ENCODE peak calls at places on chromosomes 12 and 14, in four cellular contexts. X is ovary, D is GM12891, H is H1. P is an unnamed sample.
A peak's percentile ranks its signal among the peaks of the same experiment; 100 is the strongest.

GRCh38 chr12:90061834-90062233 is 353.2 kb upstream of the ATP2B1 start:
- DNase-seq in D (no peak), H (no peak), X (no peak), P (no peak)

GRCh38 chr14:39768579-39768978 is 336.3 kb upstream of the FBXO33 start:
- DNase-seq in D (no peak), H (no peak), X (no peak), P (peak; percentile 17)

GRCh38 chr12:132400011-132400641 is 70.7 kb upstream of the GALNT9 start:
- DNase-seq in H (no peak), X (no peak), D (no peak), P (no peak)

GRCh38 chr12:88122666-88123065 is 19.2 kb downstream of the CEP290 start:
- DNase-seq in H (no peak), X (no peak), D (no peak), P (no peak)

GRCh38 chr12:22821985-22822384 is 197.0 kb downstream of the ETNK1 start:
- DNase-seq in D (no peak), X (no peak), H (no peak), P (no peak)

GRCh38 chr12:104669851-104670337 is 213.1 kb downstream of the CHST11 start:
- DNase-seq in D (peak; percentile 29), H (no peak), X (peak; percentile 61), P (peak; percentile 53)

GRCh38 chr12:24527102-24527501 is 421.8 kb downstream of the BCAT1 start:
- DNase-seq in D (no peak), X (no peak), H (no peak), P (no peak)

GRCh38 chr12:88309546-88309945 is 167.4 kb downstream of the TMTC3 start:
- DNase-seq in H (no peak), D (no peak), X (no peak), P (no peak)

GRCh38 chr14:103408491-103409155 is 23.4 kb downstream of the MARK3 start:
- DNase-seq in D (no peak), X (peak; percentile 69), H (no peak), P (no peak)

GRCh38 chr14:105271224-105271890 is 23.0 kb downstream of the BTBD6 start:
- DNase-seq in D (no peak), X (no peak), H (no peak), P (no peak)

GRCh38 chr12:13208533-13209278 is 12.2 kb downstream of the EMP1 start:
- DNase-seq in X (no peak), H (peak; percentile 54), D (no peak), P (no peak)

GRCh38 chr12:24741216-24741615 is 207.7 kb downstream of the BCAT1 start:
- DNase-seq in X (no peak), D (no peak), H (no peak), P (peak; percentile 73)

GRCh38 chr14:73789996-73790581 is 61.5 kb upstream of the PTGR2 start:
- DNase-seq in X (peak; percentile 79), H (no peak), D (no peak), P (no peak)

GRCh38 chr12:89544730-89545184 is 18.9 kb upstream of the POC1B start:
- DNase-seq in X (peak; percentile 13), H (no peak), D (no peak), P (no peak)

GRCh38 chr14:51525705-51526104 is 126.0 kb upstream of the FRMD6 start:
- DNase-seq in H (no peak), D (no peak), X (no peak), P (no peak)

GRCh38 chr14:98704441-98704840 is 567.6 kb downstream of the BCL11B start:
- DNase-seq in X (no peak), D (no peak), H (no peak), P (no peak)

GRCh38 chr14:91394105-91395081 is 23.2 kb downstream of the CCDC88C start:
- DNase-seq in X (no peak), D (no peak), H (no peak), P (no peak)

GRCh38 chr12:43069768-43070221 is 480.2 kb upstream of the PRICKLE1 start:
- DNase-seq in H (no peak), D (no peak), X (peak; percentile 15), P (peak; percentile 3)

GRCh38 chr12:113231275-113232231 is 10.3 kb downstream of the TPCN1 start:
- DNase-seq in H (no peak), X (no peak), D (no peak), P (no peak)

GRCh38 chr14:30257946-30258661 is 300.9 kb upstream of the G2E3 start:
- DNase-seq in H (no peak), D (no peak), X (no peak), P (no peak)

GRCh38 chr12:4031703-4032291 is 158.6 kb upstream of the PARP11 start:
- DNase-seq in H (no peak), X (no peak), D (no peak), P (no peak)

GRCh38 chr12:76106631-76107030 is 22.1 kb upstream of the NAP1L1 start:
- DNase-seq in H (no peak), X (no peak), D (no peak), P (no peak)

GRCh38 chr14:90533591-90534021 is 136.8 kb downstream of the CALM1 start:
- DNase-seq in D (no peak), H (no peak), X (no peak), P (no peak)

GRCh38 chr14:54625158-54625557 is 58.2 kb downstream of the SAMD4A start:
- DNase-seq in D (no peak), H (no peak), X (no peak), P (no peak)

GRCh38 chr12:131290255-131290959 is 336.7 kb downstream of the ADGRD1 start:
- DNase-seq in X (no peak), H (peak; percentile 30), D (no peak), P (no peak)

GRCh38 chr12:76879710-76880025 is 849 bp upstream of the CSRP2 start:
- DNase-seq in D (no peak), H (no peak), X (no peak), P (no peak)

GRCh38 chr12:31590730-31591307 is at the start of gene DENND5B:
- DNase-seq in X (peak; percentile 87), H (peak; percentile 78), D (peak; percentile 69), P (no peak)

GRCh38 chr12:12081836-12082497 is 11.2 kb downstream of the BCL2L14 start:
- DNase-seq in H (peak; percentile 52), D (peak; percentile 60), X (no peak), P (peak; percentile 39)

GRCh38 chr12:25801621-25802243 is 156.8 kb upstream of the RASSF8 start:
- DNase-seq in X (no peak), D (no peak), H (no peak), P (no peak)

GRCh38 chr14:22537436-22538310 is 51.4 kb downstream of the DAD1 start:
- DNase-seq in X (no peak), D (no peak), H (no peak), P (no peak)

DNA sequence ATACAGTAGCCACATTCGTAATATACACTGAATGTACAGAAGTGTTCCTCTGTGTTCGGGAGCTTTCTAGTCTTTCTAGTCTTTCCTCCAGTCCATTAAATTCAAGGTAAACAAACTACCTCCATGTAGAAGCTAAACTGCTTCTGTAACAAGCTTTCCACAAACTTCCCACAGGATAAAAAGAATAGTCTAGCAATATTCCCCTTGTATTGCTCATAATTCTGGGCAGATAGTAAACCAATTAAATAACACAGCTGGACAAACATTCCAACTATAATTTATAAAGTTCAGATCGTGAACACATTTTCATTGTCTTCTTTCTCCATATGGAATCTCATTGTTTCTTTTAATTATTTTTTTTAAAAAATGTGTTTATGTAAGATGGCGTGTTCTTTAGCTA is 307.2 kb downstream of the AEBP2 start:
- DNase-seq in H (no peak), X (no peak), D (no peak), P (no peak)
- TF ChIP-seq POLR2A in H (no peak), X (no peak), D (no peak), P (no peak)

DNA sequence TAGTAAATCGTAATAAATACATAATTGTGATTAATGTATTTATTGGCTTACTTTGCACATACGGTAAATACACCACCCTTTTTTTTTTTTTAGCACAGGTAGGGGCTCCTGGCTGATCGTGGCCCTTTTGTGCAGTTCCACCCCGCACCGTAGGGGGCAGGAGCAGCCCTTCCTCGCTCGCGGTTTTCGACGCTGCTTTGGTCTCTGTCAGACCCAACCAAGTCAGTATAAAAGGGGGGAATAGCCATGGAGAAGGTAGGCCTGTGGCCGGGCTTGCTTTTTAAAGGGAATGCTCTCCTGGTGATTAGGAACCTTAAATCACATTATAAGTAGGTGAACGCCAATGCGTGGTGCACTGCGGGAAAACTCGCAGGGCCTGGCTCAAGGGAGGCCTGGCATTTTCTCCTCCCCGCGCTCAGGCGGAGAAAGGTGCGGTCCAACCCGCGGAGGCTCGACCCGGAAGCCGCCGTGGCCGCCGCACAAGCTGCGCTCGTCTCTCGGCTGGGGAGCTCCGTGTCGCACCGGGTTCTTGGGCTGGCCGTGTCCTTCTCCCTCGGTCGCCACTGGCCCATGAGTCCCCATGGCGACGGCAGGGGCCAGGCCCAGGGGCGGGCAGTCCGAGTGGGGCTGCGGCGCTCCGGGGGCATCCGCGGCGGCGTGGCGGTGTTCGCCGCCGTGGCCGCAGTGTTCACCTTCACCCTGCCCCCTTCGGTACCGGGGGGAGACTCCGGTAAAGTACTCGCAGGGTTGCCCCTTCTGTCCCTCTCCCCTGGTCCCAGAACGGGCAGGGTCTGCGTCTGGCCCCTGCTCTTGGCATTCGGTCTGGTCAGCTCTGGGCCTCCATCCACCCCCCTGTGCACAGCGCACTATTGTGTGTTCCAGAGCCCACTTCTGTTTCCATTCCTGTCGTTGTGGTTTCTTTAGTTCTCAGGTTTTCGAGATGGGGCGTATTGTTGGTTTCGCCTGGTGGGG is at the start of gene TMEM260:
- DNase-seq in H (peak; percentile 96), X (peak; percentile 74), D (peak; percentile 71), P (peak; percentile 73)
- TF ChIP-seq POLR2A in H (peak; percentile 91), X (peak; percentile 19), D (peak; percentile 98), P (peak; percentile 100)

GRCh38 chr12:100266802-100267602 is at the start of the genes DEPDC4 and SCYL2:
- DNase-seq in H (peak; percentile 99), X (peak; percentile 95), D (peak; percentile 69), P (peak; percentile 84)
- TF ChIP-seq POLR2A in H (no peak), X (peak; percentile 56), D (peak; percentile 14), P (peak; percentile 74)

GRCh38 chr14:65411656-65412188 is 808 bp upstream of the FUT8 start:
- DNase-seq in X (peak; percentile 90), H (peak; percentile 88), D (peak; percentile 57), P (no peak)
- TF ChIP-seq POLR2A in X (peak; percentile 34), H (no peak), D (peak; percentile 58), P (peak; percentile 75)